ENCODE peak calls at places on chromosomes 12 and 14, in five cellular contexts. X, P, U, A and H are unnamed samples.

GRCh38 chr14:96065661-96066459 is 26.7 kb downstream of the C14orf132 start:
- DNase-seq in X (no peak), P (no peak), U (no peak), A (no peak), H (no peak)

GRCh38 chr12:105240233-105240632 is 4.3 kb upstream of the APPL2 start:
- DNase-seq in X (no peak), P (no peak), U (no peak), A (no peak), H (no peak)

GRCh38 chr12:79435742-79436141 is 255.0 kb downstream of the PAWR start:
- DNase-seq in X (no peak), P (no peak), U (no peak), A (no peak), H (no peak)

GRCh38 chr14:55430024-55430690 is 10.3 kb downstream of the TBPL2 start:
- DNase-seq in X (peak), P (no peak), U (peak), A (peak), H (no peak)

GRCh38 chr12:66003951-66004350 is 126.6 kb downstream of the LLPH start:
- DNase-seq in X (no peak), P (no peak), U (no peak), A (no peak), H (no peak)

GRCh38 chr12:69056743-69057515 is 124.0 kb upstream of the CPM start:
- DNase-seq in X (no peak), P (no peak), U (no peak), A (no peak), H (no peak)

GRCh38 chr12:612886-613285 is 50.4 kb downstream of the NINJ2 start:
- DNase-seq in X (no peak), P (no peak), U (no peak), A (no peak), H (no peak)

GRCh38 chr12:13390381-13390856 is 193.9 kb downstream of the EMP1 start:
- DNase-seq in X (peak), P (peak), U (no peak), A (no peak), H (no peak)

GRCh38 chr12:31772186-31772585 is 43.4 kb upstream of the AMN1 start:
- DNase-seq in X (no peak), P (no peak), U (no peak), A (no peak), H (no peak)

GRCh38 chr14:86091811-86092210 is 561.9 kb downstream of the FLRT2 start:
- DNase-seq in X (no peak), P (no peak), U (no peak), A (no peak), H (no peak)

GRCh38 chr12:65666876-65667275 is 157.4 kb upstream of the HMGA2 start:
- DNase-seq in X (no peak), P (no peak), U (no peak), A (no peak), H (no peak)

GRCh38 chr12:90253674-90254181 is 545.1 kb upstream of the ATP2B1 start:
- DNase-seq in X (peak), P (peak), U (no peak), A (no peak), H (no peak)

GRCh38 chr14:53035796-53036195 is 84.9 kb upstream of the FERMT2 start:
- DNase-seq in X (no peak), P (no peak), U (no peak), A (no peak), H (no peak)

GRCh38 chr12:90029317-90029716 is 320.7 kb upstream of the ATP2B1 start:
- DNase-seq in X (no peak), P (no peak), U (no peak), A (no peak), H (no peak)

GRCh38 chr14:92466068-92466458 is 47.5 kb upstream of the RIN3 start:
- DNase-seq in X (no peak), P (no peak), U (no peak), A (no peak), H (no peak)

GRCh38 chr12:89390802-89391673 is 38.7 kb upstream of the DUSP6 start:
- DNase-seq in X (no peak), P (no peak), U (no peak), A (no peak), H (no peak)

GRCh38 chr12:109840349-109841073 is 7.3 kb upstream of the TRPV4 start:
- DNase-seq in X (no peak), P (no peak), U (no peak), A (no peak), H (no peak)

GRCh38 chr12:64109706-64110105 is 112.4 kb downstream of the KICS2 start:
- DNase-seq in X (no peak), P (no peak), U (no peak), A (no peak), H (no peak)

GRCh38 chr12:97960741-97961608 is 498.4 kb downstream of the RMST start:
- DNase-seq in X (no peak), P (no peak), U (no peak), A (peak), H (no peak)

GRCh38 chr12:131832393-131833231 is 4.4 kb downstream of the MMP17 start:
- DNase-seq in X (peak), P (no peak), U (peak), A (no peak), H (no peak)

GRCh38 chr12:109744991-109745942 is 31.6 kb downstream of the FAM222A start:
- DNase-seq in X (no peak), P (no peak), U (no peak), A (no peak), H (no peak)

GRCh38 chr12:49413010-49413409 is 45.7 kb downstream of the SPATS2 start:
- DNase-seq in X (peak), P (no peak), U (no peak), A (no peak), H (no peak)

GRCh38 chr14:91357272-91357671 is 60.3 kb downstream of the CCDC88C start:
- DNase-seq in X (no peak), P (no peak), U (no peak), A (no peak), H (no peak)

GRCh38 chr14:56949828-56950227 is 139.5 kb upstream of the OTX2 start:
- DNase-seq in X (no peak), P (no peak), U (no peak), A (no peak), H (no peak)

GRCh38 chr12:131117438-131118245 is 163.9 kb downstream of the ADGRD1 start:
- DNase-seq in X (no peak), P (no peak), U (no peak), A (no peak), H (no peak)

GRCh38 chr12:91882910-91883309 is 262.7 kb downstream of the BTG1 start:
- DNase-seq in X (no peak), P (no peak), U (no peak), A (no peak), H (no peak)

GRCh38 chr12:56020437-56021189 is at the start of gene IKZF4:
- DNase-seq in X (peak), P (no peak), U (no peak), A (no peak), H (no peak)